ENCODE peak calls at places on chromosomes 12 and 14, in six cellular contexts. One of them, this sample, is unnamed.

GRCh38 chr14:70972107-70972976 is 65.1 kb downstream of the PCNX1 start:
- DNase-seq in cerebellar cortex: peak; percentile 93
- DNase-seq in lower leg skin: peak; percentile 90
- DNase-seq in T-helper 2 cell: peak; percentile 84
- DNase-seq in pancreas: peak; percentile 86
- DNase-seq in activated CD4-positive, alpha-beta T cell treated with anti-CD3 and anti-CD28 coated beads, Interleukin-2, amount 50 U/mL, for 4 hours: peak; percentile 84
- DNase-seq in this sample: peak; percentile 92

GRCh38 chr12:6896846-6897435 is 7.7 kb upstream of the LRRC23 start:
- DNase-seq in T-helper 2 cell: no peak
- DNase-seq in pancreas: no peak
- DNase-seq in lower leg skin: no peak
- DNase-seq in cerebellar cortex: peak; percentile 94
- DNase-seq in activated CD4-positive, alpha-beta T cell treated with anti-CD3 and anti-CD28 coated beads, Interleukin-2, amount 50 U/mL, for 4 hours: no peak
- DNase-seq in this sample: no peak

GRCh38 chr14:104687601-104688504 is 1.6 kb upstream of the INF2 start:
- DNase-seq in lower leg skin: no peak
- DNase-seq in activated CD4-positive, alpha-beta T cell treated with anti-CD3 and anti-CD28 coated beads, Interleukin-2, amount 50 U/mL, for 4 hours: no peak
- DNase-seq in cerebellar cortex: no peak
- DNase-seq in T-helper 2 cell: no peak
- DNase-seq in pancreas: peak; percentile 94
- DNase-seq in this sample: no peak

GRCh38 chr12:6914246-6914947 is at the start of gene ENO2:
- DNase-seq in activated CD4-positive, alpha-beta T cell treated with anti-CD3 and anti-CD28 coated beads, Interleukin-2, amount 50 U/mL, for 4 hours: peak; percentile 81
- DNase-seq in T-helper 2 cell: peak; percentile 89
- DNase-seq in lower leg skin: peak; percentile 71
- DNase-seq in cerebellar cortex: peak; percentile 86
- DNase-seq in pancreas: peak; percentile 46
- DNase-seq in this sample: peak; percentile 89

GRCh38 chr12:52197371-52198231 is 5.8 kb upstream of the KRT80 start:
- DNase-seq in cerebellar cortex: peak; percentile 78
- DNase-seq in T-helper 2 cell: no peak
- DNase-seq in pancreas: peak; percentile 76
- DNase-seq in activated CD4-positive, alpha-beta T cell treated with anti-CD3 and anti-CD28 coated beads, Interleukin-2, amount 50 U/mL, for 4 hours: no peak
- DNase-seq in lower leg skin: peak; percentile 67
- DNase-seq in this sample: no peak

GRCh38 chr12:91040356-91040755 is 17.5 kb downstream of the KERA start:
- DNase-seq in lower leg skin: no peak
- DNase-seq in pancreas: no peak
- DNase-seq in cerebellar cortex: no peak
- DNase-seq in T-helper 2 cell: no peak
- DNase-seq in activated CD4-positive, alpha-beta T cell treated with anti-CD3 and anti-CD28 coated beads, Interleukin-2, amount 50 U/mL, for 4 hours: no peak
- DNase-seq in this sample: no peak

GRCh38 chr14:28763914-28764848 is 2.4 kb upstream of the FOXG1 start:
- DNase-seq in activated CD4-positive, alpha-beta T cell treated with anti-CD3 and anti-CD28 coated beads, Interleukin-2, amount 50 U/mL, for 4 hours: no peak
- DNase-seq in lower leg skin: no peak
- DNase-seq in cerebellar cortex: no peak
- DNase-seq in T-helper 2 cell: no peak
- DNase-seq in pancreas: no peak
- DNase-seq in this sample: no peak

GRCh38 chr14:74988993-74989392 is 13.7 kb upstream of the EIF2B2 start:
- DNase-seq in pancreas: no peak
- DNase-seq in activated CD4-positive, alpha-beta T cell treated with anti-CD3 and anti-CD28 coated beads, Interleukin-2, amount 50 U/mL, for 4 hours: no peak
- DNase-seq in cerebellar cortex: no peak
- DNase-seq in lower leg skin: no peak
- DNase-seq in T-helper 2 cell: no peak
- DNase-seq in this sample: no peak

GRCh38 chr12:6962285-6963015 is 8.0 kb downstream of the PHB2 start:
- DNase-seq in activated CD4-positive, alpha-beta T cell treated with anti-CD3 and anti-CD28 coated beads, Interleukin-2, amount 50 U/mL, for 4 hours: no peak
- DNase-seq in T-helper 2 cell: no peak
- DNase-seq in lower leg skin: no peak
- DNase-seq in cerebellar cortex: no peak
- DNase-seq in pancreas: peak; percentile 88
- DNase-seq in this sample: peak; percentile 59

GRCh38 chr12:108442077-108442476 is 73.0 kb upstream of the FICD start:
- DNase-seq in activated CD4-positive, alpha-beta T cell treated with anti-CD3 and anti-CD28 coated beads, Interleukin-2, amount 50 U/mL, for 4 hours: no peak
- DNase-seq in lower leg skin: no peak
- DNase-seq in T-helper 2 cell: no peak
- DNase-seq in pancreas: no peak
- DNase-seq in cerebellar cortex: no peak
- DNase-seq in this sample: no peak

GRCh38 chr12:34393086-34393820 is 371.0 kb downstream of the ALG10 start:
- DNase-seq in cerebellar cortex: no peak
- DNase-seq in T-helper 2 cell: no peak
- DNase-seq in activated CD4-positive, alpha-beta T cell treated with anti-CD3 and anti-CD28 coated beads, Interleukin-2, amount 50 U/mL, for 4 hours: no peak
- DNase-seq in pancreas: peak; percentile 4
- DNase-seq in lower leg skin: no peak
- DNase-seq in this sample: peak; percentile 43

GRCh38 chr14:22448035-22448904 is 140.8 kb downstream of the DAD1 start:
- DNase-seq in T-helper 2 cell: no peak
- DNase-seq in lower leg skin: no peak
- DNase-seq in cerebellar cortex: peak; percentile 85
- DNase-seq in pancreas: no peak
- DNase-seq in activated CD4-positive, alpha-beta T cell treated with anti-CD3 and anti-CD28 coated beads, Interleukin-2, amount 50 U/mL, for 4 hours: no peak
- DNase-seq in this sample: no peak

This sample was measured in sciatic nerve.